ENCODE peak calls at places on chromosome 9, in eight cellular contexts. J is mammary epithelial cell, I is heart right ventricle, E is Peyer's patch, M is right lobe of liver, G is hepatocyte, N is vagina, K is cardiac muscle cell. H is an unnamed sample. For H3K4me1, the result is how much of the 10 kb centered on the place peaks cover.

GRCh38 chr9:72305102-72305546 is 59.9 kb downstream of the ZFAND5 start:
- DNase-seq in J (no peak), I (peak), E (peak), M (peak), G (peak), N (no peak), K (peak), H (peak)

GRCh38 chr9:81513049-81513448 is 176.3 kb downstream of the TLE1 start:
- DNase-seq in J (no peak), I (no peak), E (no peak), M (no peak), G (no peak), N (no peak), K (no peak), H (no peak)

GRCh38 chr9:115939065-115939765 is 214.4 kb upstream of the PAPPA start:
- DNase-seq in J (peak), I (no peak), E (no peak), M (no peak), G (no peak), N (no peak), K (peak), H (no peak)

GRCh38 chr9:124254261-124254682 is 3.5 kb upstream of the NEK6 start:
- DNase-seq in J (no peak), I (no peak), E (no peak), M (no peak), G (no peak), N (no peak), K (no peak), H (no peak)

GRCh38 chr9:127589955-127590370 is 22.1 kb upstream of the STXBP1 start:
- DNase-seq in J (peak), I (peak), E (peak), M (peak), G (peak), N (no peak), K (peak), H (peak)

GRCh38 chr9:18466101-18466500 is 7.9 kb upstream of the ADAMTSL1 start:
- DNase-seq in J (no peak), I (no peak), E (no peak), M (no peak), G (no peak), N (no peak), K (peak), H (no peak)

GRCh38 chr9:36855443-36856315 is 178.4 kb downstream of the PAX5 start:
- DNase-seq in J (no peak), I (no peak), E (peak), M (no peak), G (peak), N (no peak), K (peak), H (no peak)

GRCh38 chr9:74760031-74760700 is 127.6 kb downstream of the TRPM6 start:
- DNase-seq in J (peak), I (no peak), E (no peak), M (no peak), G (no peak), N (no peak), K (peak), H (no peak)

GRCh38 chr9:71929223-71929622 is 17.8 kb downstream of the C9orf85 start:
- DNase-seq in J (peak), I (no peak), E (no peak), M (no peak), G (no peak), N (no peak), K (no peak), H (no peak)

GRCh38 chr9:124285903-124286291 is 28.1 kb downstream of the NEK6 start:
- DNase-seq in J (no peak), I (peak), E (peak), M (peak), G (peak), N (no peak), K (peak), H (peak)

GRCh38 chr9:72030762-72031161 is 29.7 kb downstream of the C9orf57 start:
- DNase-seq in J (no peak), I (no peak), E (no peak), M (no peak), G (no peak), N (no peak), K (no peak), H (no peak)

GRCh38 chr9:124873664-124874063 is 11.7 kb downstream of the ARPC5L start:
- DNase-seq in J (no peak), I (no peak), E (no peak), M (no peak), G (no peak), N (no peak), K (no peak), H (no peak)

GRCh38 chr9:114122628-114123027 is 23.5 kb upstream of the KIF12 start:
- DNase-seq in J (no peak), I (no peak), E (no peak), M (no peak), G (no peak), N (no peak), K (no peak), H (no peak)
- TF ChIP-seq CTCF in J (no peak), I (no peak), E (no peak), M (no peak), G (no peak), N (no peak), K (no peak), H (no peak)

GRCh38 chr9:95876595-95876994 is 1.1 kb downstream of the ERCC6L2 start:
- DNase-seq in J (peak), I (no peak), E (no peak), M (no peak), G (no peak), N (no peak), K (peak), H (no peak)

GRCh38 chr9:95879591-95879990 is 4.1 kb downstream of the ERCC6L2 start:
- DNase-seq in J (no peak), I (no peak), E (no peak), M (no peak), G (no peak), N (no peak), K (no peak), H (no peak)

GRCh38 chr9:95880011-95880690 is 4.7 kb downstream of the ERCC6L2 start:
- DNase-seq in J (no peak), I (no peak), E (no peak), M (no peak), G (peak), N (no peak), K (peak), H (no peak)

GRCh38 chr9:95876138-95876444 is 600 bp downstream of the ERCC6L2 start:
- DNase-seq in J (no peak), I (no peak), E (no peak), M (no peak), G (no peak), N (no peak), K (no peak), H (no peak)

DNA sequence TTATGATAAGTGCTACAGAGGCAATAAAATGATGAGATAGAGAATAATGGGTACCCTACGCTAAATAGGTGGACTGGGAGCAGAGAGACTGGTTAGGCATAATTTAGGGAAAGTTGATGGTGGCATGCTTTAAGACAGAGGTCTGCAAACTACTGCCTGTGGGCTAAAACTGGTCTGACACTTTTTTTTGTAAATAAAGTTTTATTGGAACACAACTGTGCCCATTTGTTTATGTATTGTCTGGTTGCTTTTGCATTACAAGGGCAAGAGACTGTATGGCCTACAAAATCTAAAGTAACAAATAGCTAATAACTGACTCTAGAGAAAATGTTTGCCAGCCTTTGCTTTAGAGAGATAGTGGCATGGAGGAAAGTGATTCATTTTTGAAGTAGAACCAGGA is 2.5 kb downstream of the ERCC6L2 start:
- DNase-seq in J (no peak), I (no peak), E (no peak), M (no peak), G (no peak), N (no peak), K (no peak), H (no peak)
- H3K27ac ChIP-seq in J (no peak), I (no peak), E (no peak), M (no peak), G (no peak), N (no peak), K (no peak), H (no peak)

GRCh38 chr9:129324808-129325491 is 146.9 kb upstream of the IER5L start:
- DNase-seq in J (no peak), I (no peak), E (no peak), M (no peak), G (no peak), N (no peak), K (no peak), H (no peak)
- H3K4me1 ChIP-seq in J (under half), I (half or more), E (under half), M (under half), G (under half), N (under half), K (half or more), H (half or more)

GRCh38 chr9:136121801-136122200 is 3.1 kb upstream of the TMEM250 start:
- DNase-seq in J (no peak), I (no peak), E (no peak), M (no peak), G (no peak), N (no peak), K (no peak), H (no peak)
- TF ChIP-seq CTCF in J (no peak), I (no peak), E (no peak), M (no peak), G (no peak), N (no peak), K (no peak), H (no peak)

DNA sequence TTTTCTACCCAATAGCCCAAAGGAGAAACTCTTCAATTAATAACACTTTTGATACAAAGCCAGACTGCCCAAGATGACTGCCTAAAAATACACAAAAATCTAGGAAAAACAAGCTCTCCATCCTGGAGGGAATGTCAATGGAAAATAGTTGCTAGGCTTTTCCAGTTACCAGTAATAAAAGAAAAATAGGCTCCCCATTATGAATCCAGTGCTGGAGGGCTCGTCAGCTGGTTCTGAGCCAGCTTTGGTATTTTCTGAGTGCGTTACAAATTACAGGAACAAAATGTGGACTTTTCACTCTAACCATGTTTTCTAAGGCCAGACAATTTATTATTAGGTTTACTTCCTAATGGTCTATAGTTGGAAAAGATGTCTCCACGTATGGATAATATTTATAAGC is 414.5 kb downstream of the ACTL7B start:
- DNase-seq in J (no peak), I (no peak), E (no peak), M (no peak), G (no peak), N (no peak), K (no peak), H (no peak)
- H3K27ac ChIP-seq in J (no peak), I (no peak), E (no peak), M (no peak), G (no peak), N (peak), K (no peak), H (no peak)

H was measured in adrenal gland.